ENCODE peak calls at places on chromosome 12, in four cellular contexts. One of them, this sample, is unnamed.

GRCh38 chr12:58812229-58812628 is 108.1 kb downstream of the LRIG3 start:
- DNase-seq in pancreas: no peak
- DNase-seq in stomach: no peak
- DNase-seq in CD4-positive, alpha-beta T cell: no peak
- DNase-seq in this sample: no peak

GRCh38 chr12:112907415-112908157 is 824 bp downstream of the OAS1 start:
- DNase-seq in CD4-positive, alpha-beta T cell: no peak
- DNase-seq in stomach: no peak
- DNase-seq in pancreas: no peak
- DNase-seq in this sample: no peak

GRCh38 chr12:25755681-25756260 is 202.7 kb upstream of the LMNTD1 start:
- DNase-seq in CD4-positive, alpha-beta T cell: no peak
- DNase-seq in stomach: no peak
- DNase-seq in pancreas: no peak
- DNase-seq in this sample: no peak

GRCh38 chr12:49389092-49389703 is 21.9 kb downstream of the SPATS2 start:
- DNase-seq in CD4-positive, alpha-beta T cell: peak
- DNase-seq in stomach: peak
- DNase-seq in pancreas: no peak
- DNase-seq in this sample: no peak

GRCh38 chr12:75631809-75632208 is 120.4 kb upstream of the KRR1 start:
- DNase-seq in CD4-positive, alpha-beta T cell: no peak
- DNase-seq in stomach: no peak
- DNase-seq in pancreas: no peak
- DNase-seq in this sample: no peak

GRCh38 chr12:20829919-20830318 is 19.4 kb downstream of the SLCO1B3 start:
- DNase-seq in CD4-positive, alpha-beta T cell: no peak
- DNase-seq in pancreas: no peak
- DNase-seq in stomach: no peak
- DNase-seq in this sample: no peak

GRCh38 chr12:16600525-16600924 is 5.4 kb downstream of the LMO3 start:
- DNase-seq in CD4-positive, alpha-beta T cell: no peak
- DNase-seq in stomach: no peak
- DNase-seq in pancreas: no peak
- DNase-seq in this sample: no peak

GRCh38 chr12:56286044-56286830 is 13.9 kb downstream of the CS start:
- DNase-seq in pancreas: no peak
- DNase-seq in stomach: no peak
- DNase-seq in CD4-positive, alpha-beta T cell: no peak
- DNase-seq in this sample: no peak

GRCh38 chr12:52884526-52885293 is 20.2 kb downstream of the KRT8 start:
- DNase-seq in CD4-positive, alpha-beta T cell: peak
- DNase-seq in pancreas: peak
- DNase-seq in stomach: peak
- DNase-seq in this sample: peak

GRCh38 chr12:6032726-6033125 is 87.7 kb upstream of the ANO2 start:
- DNase-seq in CD4-positive, alpha-beta T cell: no peak
- DNase-seq in stomach: no peak
- DNase-seq in pancreas: no peak
- DNase-seq in this sample: no peak

GRCh38 chr12:124566181-124567034 is 1.0 kb downstream of the NCOR2 start:
- DNase-seq in CD4-positive, alpha-beta T cell: peak
- DNase-seq in stomach: peak
- DNase-seq in pancreas: peak
- DNase-seq in this sample: peak

GRCh38 chr12:132739600-132740312 is 21.9 kb downstream of the ANKLE2 start:
- DNase-seq in stomach: no peak
- DNase-seq in pancreas: peak
- DNase-seq in CD4-positive, alpha-beta T cell: no peak
- DNase-seq in this sample: no peak

GRCh38 chr12:30730011-30730410 is 24.7 kb downstream of the CAPRIN2 start:
- DNase-seq in CD4-positive, alpha-beta T cell: no peak
- DNase-seq in pancreas: no peak
- DNase-seq in stomach: no peak
- DNase-seq in this sample: no peak

GRCh38 chr12:47731723-47732122 is 6.4 kb upstream of the ENDOU start:
- DNase-seq in stomach: no peak
- DNase-seq in CD4-positive, alpha-beta T cell: no peak
- DNase-seq in pancreas: no peak
- DNase-seq in this sample: no peak

GRCh38 chr12:58764100-58764953 is 156.0 kb downstream of the LRIG3 start:
- DNase-seq in stomach: no peak
- DNase-seq in CD4-positive, alpha-beta T cell: no peak
- DNase-seq in pancreas: no peak
- DNase-seq in this sample: no peak

GRCh38 chr12:10557766-10558165 is 52.1 kb downstream of the EIF2S3B start:
- DNase-seq in CD4-positive, alpha-beta T cell: no peak
- DNase-seq in pancreas: no peak
- DNase-seq in stomach: no peak
- DNase-seq in this sample: no peak

GRCh38 chr12:64749466-64750202 is 9.6 kb downstream of the GNS start:
- DNase-seq in stomach: no peak
- DNase-seq in pancreas: no peak
- DNase-seq in CD4-positive, alpha-beta T cell: no peak
- DNase-seq in this sample: no peak

GRCh38 chr12:6915023-6915788 is 826 bp downstream of the ENO2 start:
- DNase-seq in pancreas: no peak
- DNase-seq in CD4-positive, alpha-beta T cell: no peak
- DNase-seq in stomach: no peak
- DNase-seq in this sample: no peak

GRCh38 chr12:6295187-6295811 is 15.2 kb upstream of the PLEKHG6 start:
- DNase-seq in CD4-positive, alpha-beta T cell: no peak
- DNase-seq in pancreas: no peak
- DNase-seq in stomach: peak
- DNase-seq in this sample: no peak

GRCh38 chr12:83939718-83940117 is 972.9 kb downstream of the SLC6A15 start:
- DNase-seq in CD4-positive, alpha-beta T cell: no peak
- DNase-seq in stomach: no peak
- DNase-seq in pancreas: no peak
- DNase-seq in this sample: no peak

GRCh38 chr12:56186957-56187356 is 2.3 kb downstream of the SMARCC2 start:
- DNase-seq in pancreas: no peak
- DNase-seq in CD4-positive, alpha-beta T cell: no peak
- DNase-seq in stomach: no peak
- DNase-seq in this sample: no peak

GRCh38 chr12:86233126-86233525 is 23.1 kb downstream of the MGAT4C start:
- DNase-seq in pancreas: no peak
- DNase-seq in stomach: no peak
- DNase-seq in CD4-positive, alpha-beta T cell: no peak
- DNase-seq in this sample: no peak

GRCh38 chr12:58915634-58916033 is 4.7 kb downstream of the LRIG3 start:
- DNase-seq in CD4-positive, alpha-beta T cell: no peak
- DNase-seq in stomach: peak
- DNase-seq in pancreas: no peak
- DNase-seq in this sample: no peak

GRCh38 chr12:23906329-23906728 is 43.1 kb downstream of the SOX5 start:
- DNase-seq in CD4-positive, alpha-beta T cell: no peak
- DNase-seq in stomach: no peak
- DNase-seq in pancreas: no peak
- DNase-seq in this sample: peak

GRCh38 chr12:91565246-91565645 is 382.6 kb upstream of the DCN start:
- DNase-seq in pancreas: no peak
- DNase-seq in CD4-positive, alpha-beta T cell: no peak
- DNase-seq in stomach: no peak
- DNase-seq in this sample: no peak

GRCh38 chr12:76266797-76267196 is 81.4 kb downstream of the BBS10 start:
- DNase-seq in pancreas: no peak
- DNase-seq in stomach: no peak
- DNase-seq in CD4-positive, alpha-beta T cell: no peak
- DNase-seq in this sample: no peak

GRCh38 chr12:94754653-94755052 is 104.3 kb upstream of the TMCC3 start:
- DNase-seq in stomach: no peak
- DNase-seq in pancreas: no peak
- DNase-seq in CD4-positive, alpha-beta T cell: no peak
- DNase-seq in this sample: no peak

GRCh38 chr12:57477710-57478681 is 1.7 kb downstream of the ARHGAP9 start:
- DNase-seq in CD4-positive, alpha-beta T cell: peak
- DNase-seq in stomach: no peak
- DNase-seq in pancreas: no peak
- DNase-seq in this sample: no peak

GRCh38 chr12:55681142-55682077 is 26.3 kb downstream of the ITGA7 start:
- DNase-seq in CD4-positive, alpha-beta T cell: no peak
- DNase-seq in stomach: peak
- DNase-seq in pancreas: peak
- DNase-seq in this sample: peak

GRCh38 chr12:50086148-50086547 is 1.0 kb downstream of the SMARCD1 start:
- DNase-seq in pancreas: no peak
- DNase-seq in stomach: no peak
- DNase-seq in CD4-positive, alpha-beta T cell: no peak
- DNase-seq in this sample: no peak

GRCh38 chr12:43112101-43112661 is 439.8 kb downstream of the ADAMTS20 start:
- DNase-seq in pancreas: no peak
- DNase-seq in CD4-positive, alpha-beta T cell: no peak
- DNase-seq in stomach: no peak
- DNase-seq in this sample: no peak

GRCh38 chr12:6839482-6840201 is 1.1 kb upstream of the GNB3 start:
- DNase-seq in CD4-positive, alpha-beta T cell: no peak
- DNase-seq in pancreas: no peak
- DNase-seq in stomach: peak
- DNase-seq in this sample: no peak

GRCh38 chr12:98294426-98294825 is 221.0 kb upstream of the TMPO start:
- DNase-seq in stomach: no peak
- DNase-seq in CD4-positive, alpha-beta T cell: no peak
- DNase-seq in pancreas: no peak
- DNase-seq in this sample: no peak

GRCh38 chr12:29048787-29049186 is 100.3 kb upstream of the FAR2 start:
- DNase-seq in CD4-positive, alpha-beta T cell: no peak
- DNase-seq in stomach: no peak
- DNase-seq in pancreas: no peak
- DNase-seq in this sample: no peak

GRCh38 chr12:45725631-45726593 is 3.6 kb upstream of the ARID2 start:
- DNase-seq in stomach: no peak
- DNase-seq in CD4-positive, alpha-beta T cell: no peak
- DNase-seq in pancreas: no peak
- DNase-seq in this sample: peak

GRCh38 chr12:65673732-65674131 is 150.6 kb upstream of the HMGA2 start:
- DNase-seq in CD4-positive, alpha-beta T cell: no peak
- DNase-seq in stomach: no peak
- DNase-seq in pancreas: no peak
- DNase-seq in this sample: no peak

GRCh38 chr12:51590347-51591019 is 550 bp upstream of the SCN8A start:
- DNase-seq in CD4-positive, alpha-beta T cell: peak
- DNase-seq in stomach: peak
- DNase-seq in pancreas: peak
- DNase-seq in this sample: peak
- TF ChIP-seq CTCF in CD4-positive, alpha-beta T cell: no peak
- TF ChIP-seq CTCF in stomach: peak
- TF ChIP-seq CTCF in pancreas: peak
- TF ChIP-seq CTCF in this sample: peak

DNA sequence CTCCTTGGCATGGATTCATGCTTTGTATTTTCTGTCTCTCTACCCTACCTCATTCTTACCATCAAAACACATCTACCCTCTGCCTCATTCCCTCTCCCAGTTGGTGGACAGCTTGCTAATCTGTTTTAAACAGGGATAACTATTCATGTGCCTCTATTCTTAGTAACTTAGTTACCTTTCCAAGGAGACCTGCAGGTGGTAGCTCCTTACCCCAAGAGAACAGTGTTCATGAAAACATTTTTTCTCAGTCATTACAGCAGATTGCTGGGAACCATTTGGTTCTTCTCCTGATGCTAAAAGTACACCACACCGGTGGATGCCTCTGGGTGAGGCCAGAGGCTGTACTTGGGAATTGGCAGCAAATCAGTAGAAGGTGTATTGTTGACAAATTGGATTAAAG is 73.0 kb downstream of the CMKLR1 start:
- DNase-seq in pancreas: no peak
- DNase-seq in stomach: no peak
- DNase-seq in CD4-positive, alpha-beta T cell: no peak
- DNase-seq in this sample: no peak
- TF ChIP-seq CTCF in pancreas: no peak
- TF ChIP-seq CTCF in stomach: no peak
- TF ChIP-seq CTCF in CD4-positive, alpha-beta T cell: no peak
- TF ChIP-seq CTCF in this sample: no peak

DNA sequence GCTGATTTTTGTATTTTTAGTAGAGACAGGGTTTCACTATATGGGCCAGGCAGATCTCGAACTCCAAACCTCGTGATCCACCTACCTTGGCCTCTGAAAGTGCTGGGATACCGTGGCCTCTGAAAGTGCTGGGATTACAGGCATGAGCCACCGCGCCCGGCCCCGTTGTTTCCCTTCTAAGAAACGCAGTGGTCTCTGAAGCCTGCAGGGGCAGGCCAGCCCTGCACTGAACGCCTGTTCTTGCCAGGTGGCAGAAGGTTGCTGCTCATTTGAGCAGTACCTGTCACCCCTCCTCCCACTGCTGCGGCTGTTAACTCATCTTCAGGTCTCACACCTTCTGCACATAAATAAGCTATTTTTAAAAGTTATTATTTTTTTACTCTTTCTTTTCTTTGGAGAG is 24.3 kb downstream of the GPRC5A start:
- DNase-seq in CD4-positive, alpha-beta T cell: no peak
- DNase-seq in pancreas: no peak
- DNase-seq in stomach: no peak
- DNase-seq in this sample: no peak
- TF ChIP-seq CTCF in CD4-positive, alpha-beta T cell: no peak
- TF ChIP-seq CTCF in pancreas: no peak
- TF ChIP-seq CTCF in stomach: no peak
- TF ChIP-seq CTCF in this sample: no peak

GRCh38 chr12:97267803-97268202 is 194.8 kb upstream of the RMST start:
- DNase-seq in CD4-positive, alpha-beta T cell: no peak
- DNase-seq in stomach: no peak
- DNase-seq in pancreas: no peak
- DNase-seq in this sample: no peak

GRCh38 chr12:97272471-97272870 is 190.1 kb upstream of the RMST start:
- DNase-seq in stomach: no peak
- DNase-seq in pancreas: no peak
- DNase-seq in CD4-positive, alpha-beta T cell: no peak
- DNase-seq in this sample: no peak

GRCh38 chr12:97267166-97267565 is 195.4 kb upstream of the RMST start:
- DNase-seq in stomach: no peak
- DNase-seq in CD4-positive, alpha-beta T cell: no peak
- DNase-seq in pancreas: no peak
- DNase-seq in this sample: no peak
- TF ChIP-seq CTCF in stomach: no peak
- TF ChIP-seq CTCF in CD4-positive, alpha-beta T cell: no peak
- TF ChIP-seq CTCF in pancreas: no peak
- TF ChIP-seq CTCF in this sample: no peak

GRCh38 chr12:69569236-69569635 is 16.0 kb upstream of the CCT2 start:
- DNase-seq in CD4-positive, alpha-beta T cell: no peak
- DNase-seq in pancreas: no peak
- DNase-seq in stomach: no peak
- DNase-seq in this sample: no peak
- TF ChIP-seq CTCF in CD4-positive, alpha-beta T cell: no peak
- TF ChIP-seq CTCF in pancreas: no peak
- TF ChIP-seq CTCF in stomach: no peak
- TF ChIP-seq CTCF in this sample: no peak